ENCODE peak calls at places on chromosomes 13 and 19, in five cellular contexts. K is fibroblast of lung, C is prostate gland, D is cardiac muscle cell, N is tibial artery. O is an unnamed sample. For H3K4me1, the result is how much of the 10 kb centered on the place peaks cover.

GRCh38 chr19:46265217-46265828 is 31.5 kb upstream of the HIF3A start:
- DNase-seq in K (peak), C (peak), D (peak), N (no peak), O (peak)

GRCh38 chr19:48403606-48404005 is 10.1 kb downstream of the GRIN2D start:
- DNase-seq in K (peak), C (peak), D (peak), N (no peak), O (peak)

GRCh38 chr19:45547965-45548609 is 36.5 kb downstream of the OPA3 start:
- DNase-seq in K (peak), C (peak), N (no peak), D (peak), O (peak)

GRCh38 chr13:41554626-41555386 is 97.5 kb downstream of the RGCC start:
- DNase-seq in D (no peak), C (no peak), K (no peak), N (no peak), O (no peak)

GRCh38 chr19:45798995-45799517 is 6.4 kb upstream of the DMWD start:
- DNase-seq in N (no peak), K (peak), D (peak), C (no peak), O (peak)

GRCh38 chr13:24269803-24270202 is 39.6 kb upstream of the C1QTNF9 start:
- DNase-seq in C (no peak), K (peak), D (peak), N (no peak), O (no peak)

GRCh38 chr13:35700661-35701060 is 224.2 kb upstream of the MAB21L1 start:
- DNase-seq in C (no peak), N (no peak), K (no peak), D (no peak), O (no peak)

GRCh38 chr19:4803736-4804695 is 12.5 kb downstream of the FEM1A start:
- DNase-seq in C (peak), K (peak), D (peak), N (no peak), O (peak)

GRCh38 chr13:20136781-20137703 is 23.8 kb downstream of the GJA3 start:
- DNase-seq in K (peak), C (no peak), D (peak), N (no peak), O (no peak)

GRCh38 chr19:4260605-4261191 is 13.8 kb downstream of the YJU2 start:
- DNase-seq in D (no peak), C (no peak), K (no peak), N (no peak), O (no peak)

GRCh38 chr19:41442473-41443360 is at the start of gene ERICH4:
- DNase-seq in C (no peak), K (no peak), N (no peak), D (no peak), O (no peak)

GRCh38 chr19:41441321-41441945 is 1.5 kb upstream of the ERICH4 start:
- DNase-seq in D (no peak), N (no peak), K (no peak), C (no peak), O (no peak)

GRCh38 chr19:41436664-41436951 is 3.1 kb downstream of the DMAC2 start:
- DNase-seq in C (no peak), D (no peak), K (no peak), N (no peak), O (no peak)

GRCh38 chr19:41437944-41438574 is 1.7 kb downstream of the DMAC2 start:
- DNase-seq in D (no peak), C (no peak), K (no peak), N (no peak), O (no peak)

GRCh38 chr19:41439441-41440222 is at the start of gene DMAC2:
- DNase-seq in D (peak), N (peak), K (peak), C (peak), O (peak)
- TF ChIP-seq CTCF in D (peak), N (peak), K (peak), C (peak), O (peak)

GRCh38 chr13:39106216-39106995 is 68.2 kb downstream of the NHLRC3 start:
- DNase-seq in N (no peak), C (no peak), D (no peak), K (no peak), O (no peak)
- H3K4me1 ChIP-seq in N (under half), C (under half), D (half or more), K (under half), O (under half)

DNA sequence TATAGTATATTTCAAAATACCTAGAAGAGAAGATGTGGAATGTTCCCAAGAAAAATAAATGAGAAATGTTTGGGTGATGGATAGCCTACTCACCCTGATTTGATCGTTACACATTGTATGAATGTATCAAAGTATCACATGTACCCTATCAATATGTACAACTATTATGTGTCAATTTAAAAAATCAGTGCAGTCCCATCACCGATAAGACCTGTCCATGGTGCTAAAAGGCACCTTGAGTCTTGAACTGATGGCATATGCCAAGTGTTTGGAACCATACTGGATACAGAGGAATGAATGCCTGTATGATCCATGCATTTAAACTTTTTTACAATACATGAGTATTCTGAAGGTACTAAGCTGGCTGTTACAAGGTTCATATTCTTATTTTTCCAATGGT is 50.2 kb upstream of the ZNF835 start:
- DNase-seq in D (no peak), N (no peak), C (no peak), K (no peak), O (no peak)
- TF ChIP-seq CTCF in D (no peak), N (no peak), C (no peak), K (no peak), O (no peak)

GRCh38 chr19:50202962-50203280 is 501 bp upstream of the MYH14 start:
- DNase-seq in K (no peak), C (no peak), D (no peak), N (no peak), O (no peak)
- H3K4me1 ChIP-seq in K (under half), C (under half), D (under half), N (under half), O (under half)

DNA sequence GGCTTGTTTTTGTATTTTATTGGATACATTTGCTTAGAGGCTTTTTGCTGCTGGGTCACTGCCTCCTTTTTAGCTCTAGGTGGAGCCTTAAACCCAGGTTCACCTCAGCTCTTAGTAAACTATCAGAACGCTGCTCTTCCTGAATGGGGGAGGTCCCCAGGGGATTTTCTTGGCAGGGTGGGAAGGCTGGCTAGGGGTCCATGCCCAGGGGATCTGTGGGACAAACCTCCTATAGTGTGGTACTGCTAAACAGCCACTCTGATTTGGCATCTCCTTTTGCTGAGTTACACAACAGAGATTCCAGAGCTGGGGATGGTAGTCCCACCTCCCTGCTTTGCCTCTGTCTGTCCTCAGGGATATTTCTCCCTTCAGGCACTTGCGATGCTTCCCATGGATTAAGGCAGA is 204.9 kb downstream of the ZIC5 start:
- DNase-seq in N (no peak), D (no peak), C (no peak), K (no peak), O (no peak)
- TF ChIP-seq CTCF in N (no peak), D (no peak), C (no peak), K (no peak), O (peak)

DNA sequence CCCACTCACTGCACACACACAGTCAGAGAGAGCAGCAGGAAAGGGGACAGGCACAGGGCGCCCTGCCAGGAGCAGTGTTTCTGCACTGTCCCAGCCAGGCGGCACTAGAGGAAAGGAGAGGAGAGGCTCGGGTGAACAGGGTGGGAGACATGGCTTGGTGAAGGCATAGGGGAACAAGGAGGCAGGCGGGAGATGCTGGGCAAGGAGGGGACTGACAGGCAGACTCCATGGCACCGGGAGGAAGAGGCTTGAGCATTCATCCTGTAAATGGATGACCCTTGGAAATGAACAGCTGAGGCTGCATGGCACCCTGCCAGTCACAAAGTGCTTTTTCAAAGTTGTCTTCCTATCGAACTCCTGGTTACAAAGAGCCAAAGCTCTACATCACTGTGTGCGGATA is 22.5 kb downstream of the MED26 start:
- DNase-seq in N (no peak), C (peak), D (no peak), K (no peak), O (no peak)
- H3K4me1 ChIP-seq in N (under half), C (under half), D (under half), K (under half), O (under half)

GRCh38 chr19:17580470-17581000 is 25.1 kb downstream of the COLGALT1 start:
- DNase-seq in K (no peak), C (no peak), N (no peak), D (no peak), O (no peak)

GRCh38 chr19:17584132-17584531 is 28.7 kb downstream of the COLGALT1 start:
- DNase-seq in N (no peak), D (no peak), K (no peak), C (no peak), O (no peak)

GRCh38 chr19:17581211-17581874 is 25.9 kb downstream of the COLGALT1 start:
- DNase-seq in D (no peak), N (no peak), C (no peak), K (no peak), O (no peak)

GRCh38 chr19:17579523-17580244 is 24.2 kb downstream of the COLGALT1 start:
- DNase-seq in N (no peak), C (no peak), K (peak), D (peak), O (peak)

GRCh38 chr19:17582613-17583012 is 27.2 kb downstream of the COLGALT1 start:
- DNase-seq in K (no peak), D (no peak), C (no peak), N (no peak), O (no peak)
- TF ChIP-seq CTCF in K (no peak), D (no peak), C (no peak), N (no peak), O (no peak)

GRCh38 chr19:41531438-41532311 is 44.3 kb upstream of the CEACAM21 start:
- DNase-seq in N (peak), C (peak), D (peak), K (peak), O (no peak)
- H3K4me1 ChIP-seq in N (under half), C (under half), D (under half), K (under half), O (under half)

GRCh38 chr13:53341144-53341510 is 312.5 kb downstream of the OLFM4 start:
- DNase-seq in D (no peak), N (no peak), K (no peak), C (no peak), O (no peak)

GRCh38 chr13:53340505-53341143 is 312.0 kb downstream of the OLFM4 start:
- DNase-seq in D (no peak), K (no peak), N (no peak), C (no peak), O (no peak)

GRCh38 chr13:53336441-53337160 is 308.0 kb downstream of the OLFM4 start:
- DNase-seq in C (no peak), K (no peak), N (no peak), D (no peak), O (no peak)

GRCh38 chr13:53342623-53343022 is 314.0 kb downstream of the OLFM4 start:
- DNase-seq in D (no peak), K (no peak), C (no peak), N (no peak), O (no peak)

DNA sequence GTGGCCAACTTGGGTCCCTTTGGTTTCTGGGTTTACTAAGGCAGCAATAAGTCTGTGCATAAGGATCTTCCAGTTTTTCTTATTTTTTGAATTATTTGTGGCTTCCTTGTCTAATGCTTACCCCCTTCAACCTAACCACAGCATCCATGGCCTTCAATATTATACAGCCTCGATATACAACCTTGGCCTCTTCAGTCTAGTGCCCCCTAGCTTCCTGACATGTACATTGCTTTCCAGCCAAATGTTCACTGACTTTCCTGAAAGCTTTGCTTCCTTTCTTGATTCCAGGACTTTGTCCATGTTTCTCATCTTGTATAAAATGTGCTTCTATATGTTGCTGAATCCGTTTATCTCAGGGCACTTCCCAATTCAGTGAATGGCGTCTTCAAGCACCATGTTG is 310.1 kb downstream of the OLFM4 start:
- DNase-seq in D (no peak), K (no peak), C (no peak), N (no peak), O (no peak)
- TF ChIP-seq CTCF in D (no peak), K (no peak), C (no peak), N (no peak), O (peak)

O was measured in PC-9.